ENCODE peak calls at places on chromosomes 3 and 15, in eight cellular contexts. I, Z, Y, N, K, G, M and T are unnamed samples.

GRCh38 chr3:37243811-37244748 is 69.7 kb upstream of the LRRFIP2 start:
- DNase-seq in N (peak), I (peak), Y (peak), K (peak), G (peak), M (no peak), Z (no peak), T (peak)

GRCh38 chr3:30006111-30006510 is 600.3 kb upstream of the TGFBR2 start:
- DNase-seq in N (peak), I (no peak), G (peak), Y (no peak), Z (no peak), M (no peak), K (no peak), T (no peak)

GRCh38 chr15:84731774-84732173 is 15.8 kb upstream of the SEC11A start:
- DNase-seq in N (peak), I (peak), M (no peak), K (no peak), Z (no peak), Y (peak), G (peak), T (peak)

GRCh38 chr3:16056210-16056607 is 118.3 kb upstream of the GALNT15 start:
- DNase-seq in N (no peak), K (no peak), M (no peak), Z (no peak), G (peak), Y (no peak), I (peak), T (peak)

GRCh38 chr3:184629555-184630160 is 68.1 kb downstream of the EPHB3 start:
- DNase-seq in N (no peak), Y (no peak), I (no peak), Z (no peak), G (no peak), M (no peak), K (no peak), T (no peak)

GRCh38 chr3:51677358-51677757 is 6.3 kb downstream of the TEX264 start:
- DNase-seq in N (no peak), K (no peak), G (no peak), M (no peak), Z (no peak), Y (no peak), I (no peak), T (no peak)

GRCh38 chr15:74178326-74179100 is 5.0 kb downstream of the ISLR start:
- DNase-seq in N (no peak), M (no peak), G (no peak), I (no peak), Z (no peak), Y (no peak), K (no peak), T (no peak)

GRCh38 chr3:192869131-192870027 is 48.3 kb downstream of the MB21D2 start:
- DNase-seq in Y (peak), Z (no peak), K (no peak), M (no peak), G (peak), N (peak), I (peak), T (peak)

GRCh38 chr3:101722394-101723173 is 1.8 kb upstream of the CEP97 start:
- DNase-seq in K (peak), Z (no peak), N (no peak), Y (no peak), M (peak), G (no peak), I (no peak), T (no peak)

GRCh38 chr15:91866971-91867372 is 13.5 kb downstream of the SLCO3A1 start:
- DNase-seq in Y (no peak), M (no peak), I (peak), N (no peak), G (peak), K (no peak), Z (no peak), T (peak)

GRCh38 chr3:179563298-179563934 is 690 bp downstream of the ACTL6A start:
- DNase-seq in G (peak), Y (peak), N (peak), K (peak), Z (no peak), M (peak), I (peak), T (peak)

GRCh38 chr15:87777054-87777498 is 479.5 kb downstream of the NTRK3 start:
- DNase-seq in K (no peak), G (peak), Z (peak), N (peak), Y (peak), M (no peak), I (peak), T (peak)

GRCh38 chr15:29571728-29572454 is 250.4 kb downstream of the TJP1 start:
- DNase-seq in M (no peak), Y (no peak), N (no peak), G (no peak), I (peak), Z (no peak), K (no peak), T (peak)

GRCh38 chr3:29409409-29409808 is 128.5 kb downstream of the RBMS3 start:
- DNase-seq in M (no peak), N (peak), Y (peak), I (no peak), K (no peak), Z (no peak), G (peak), T (peak)

GRCh38 chr3:21435871-21436270 is 315.1 kb downstream of the ZNF385D start:
- DNase-seq in G (peak), K (no peak), Z (peak), I (peak), Y (peak), N (peak), M (no peak), T (peak)

GRCh38 chr3:13303410-13303809 is 116.7 kb downstream of the NUP210 start:
- DNase-seq in M (no peak), Z (no peak), I (no peak), N (no peak), G (no peak), Y (peak), K (no peak), T (no peak)

GRCh38 chr3:104909188-104909587 is 457.5 kb upstream of the ALCAM start:
- DNase-seq in M (no peak), N (peak), I (peak), K (peak), G (peak), Y (peak), Z (peak), T (peak)

GRCh38 chr3:141972394-141972793 is 96.0 kb downstream of the ATP1B3 start:
- DNase-seq in Y (no peak), K (no peak), M (no peak), N (no peak), Z (no peak), I (no peak), G (no peak), T (no peak)

GRCh38 chr3:180063783-180064182 is 27.0 kb upstream of the PEX5L start:
- DNase-seq in M (no peak), K (no peak), N (no peak), Y (no peak), I (no peak), G (no peak), Z (no peak), T (no peak)

GRCh38 chr15:77507151-77507847 is 86.6 kb downstream of the HMG20A start:
- DNase-seq in G (peak), M (no peak), N (no peak), I (no peak), K (no peak), Y (no peak), Z (no peak), T (peak)

GRCh38 chr3:177574232-177574856 is 377.1 kb upstream of the TBL1XR1 start:
- DNase-seq in M (no peak), K (no peak), N (peak), Z (peak), Y (peak), I (peak), G (peak), T (peak)

GRCh38 chr15:71679223-71680078 is 130.9 kb upstream of the NR2E3 start:
- DNase-seq in I (peak), Y (peak), K (peak), M (no peak), N (peak), Z (no peak), G (peak), T (peak)

GRCh38 chr3:148848410-148848809 is 16.7 kb upstream of the CPA3 start:
- DNase-seq in Y (no peak), K (no peak), Z (no peak), N (no peak), G (no peak), M (no peak), I (no peak), T (no peak)

GRCh38 chr15:90291679-90292356 is 26.3 kb downstream of the NGRN start:
- DNase-seq in Y (no peak), M (no peak), K (peak), N (no peak), Z (no peak), G (peak), I (no peak), T (no peak)

DNA sequence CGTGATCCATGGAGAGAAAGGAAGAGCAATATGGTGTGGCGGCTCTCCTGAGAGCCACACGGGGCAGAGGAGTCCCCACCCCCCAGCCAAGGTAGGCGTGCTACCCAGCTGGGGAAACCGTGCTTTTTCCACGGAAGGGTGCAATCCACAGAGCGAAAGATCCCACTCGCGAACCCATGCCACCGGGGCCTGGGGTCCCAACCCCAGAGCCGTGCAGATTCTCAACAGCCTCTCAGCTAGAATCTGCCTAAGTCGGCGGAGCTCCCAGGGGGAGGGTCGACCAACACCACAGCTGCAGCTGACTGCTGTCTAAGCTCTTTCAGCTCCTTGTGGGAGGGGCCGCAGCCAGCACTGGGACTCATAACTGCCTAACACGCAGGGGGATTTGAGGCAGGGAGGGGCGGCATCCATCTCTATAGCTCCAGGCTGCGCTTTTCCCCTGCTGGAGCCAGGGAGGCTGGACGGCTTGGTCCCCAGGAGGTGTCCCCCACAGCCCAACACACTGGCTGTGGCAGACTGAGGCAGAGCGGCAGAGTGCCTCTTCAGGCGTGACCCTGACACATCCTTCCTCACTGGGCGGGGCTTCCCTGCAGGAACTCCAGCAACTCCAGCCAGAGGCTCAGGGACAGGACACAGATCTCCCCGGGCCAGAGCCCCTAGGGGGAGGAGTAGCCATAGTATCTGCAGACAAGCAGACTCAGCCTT is 107.6 kb upstream of the ZBTB20 start:
- DNase-seq in I (no peak), N (no peak), Z (no peak), K (no peak), G (no peak), Y (no peak), M (no peak), T (no peak)
- H3K4me3 ChIP-seq in I (no peak), N (no peak), Z (no peak), K (no peak), G (no peak), Y (no peak), M (no peak), T (no peak)

GRCh38 chr15:98139337-98139736 is 178.8 kb downstream of the ARRDC4 start:
- DNase-seq in N (no peak), G (no peak), Y (no peak), M (no peak), Z (no peak), I (no peak), K (no peak), T (no peak)

GRCh38 chr15:98143116-98143515 is 182.6 kb downstream of the ARRDC4 start:
- DNase-seq in Y (no peak), K (no peak), G (no peak), I (no peak), Z (no peak), N (no peak), M (no peak), T (no peak)

GRCh38 chr15:98146031-98146430 is 185.5 kb downstream of the ARRDC4 start:
- DNase-seq in Z (no peak), I (no peak), G (no peak), Y (no peak), N (no peak), K (no peak), M (no peak), T (no peak)

GRCh38 chr15:98144388-98144787 is 183.9 kb downstream of the ARRDC4 start:
- DNase-seq in Z (no peak), K (no peak), N (no peak), Y (no peak), I (no peak), G (no peak), M (no peak), T (no peak)

GRCh38 chr15:98142584-98142983 is 182.1 kb downstream of the ARRDC4 start:
- DNase-seq in Z (no peak), N (no peak), I (no peak), M (no peak), G (no peak), Y (no peak), K (no peak), T (no peak)
- TF ChIP-seq CTCF in Z (no peak), N (no peak), I (peak), M (no peak), G (peak), Y (peak), K (no peak), T (no peak)

DNA sequence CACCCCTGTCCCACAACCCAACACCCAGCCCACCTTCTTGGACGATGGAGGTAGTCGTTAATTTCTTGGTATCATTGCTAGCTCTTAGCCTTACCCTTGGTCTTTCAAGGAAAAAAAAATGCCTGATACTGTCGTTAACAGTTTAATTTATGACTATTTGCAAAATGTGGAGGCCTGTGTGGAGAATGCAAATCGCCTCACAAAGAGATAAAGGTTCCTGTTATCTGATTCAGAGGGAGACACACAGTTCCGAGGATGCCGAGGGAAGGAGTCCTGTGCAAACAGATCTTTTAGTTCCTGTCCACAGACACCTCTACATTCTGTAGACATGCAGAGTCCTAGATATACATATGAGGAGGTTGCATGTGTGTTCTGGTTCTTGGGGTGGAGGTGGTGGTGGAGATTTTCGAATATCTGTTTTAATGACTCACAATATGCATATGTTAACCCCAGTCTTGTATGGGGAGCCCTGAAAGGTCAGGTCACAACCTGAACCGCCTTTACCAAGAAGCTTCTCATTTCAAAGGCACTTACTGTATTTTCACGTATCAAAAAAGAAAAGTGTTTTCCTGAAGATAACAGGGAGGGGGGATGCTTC is 5.6 kb downstream of the NR2F2 start:
- DNase-seq in K (no peak), I (peak), M (no peak), G (peak), N (no peak), Z (no peak), Y (peak), T (no peak)
- H3K4me3 ChIP-seq in K (no peak), I (peak), M (peak), G (peak), N (peak), Z (peak), Y (peak), T (peak)

GRCh38 chr3:34394978-34395748 is 596.7 kb downstream of the PDCD6IP start:
- DNase-seq in M (no peak), I (no peak), G (no peak), Y (no peak), Z (no peak), N (no peak), K (no peak), T (no peak)
- TF ChIP-seq CTCF in M (no peak), I (no peak), G (no peak), Y (no peak), Z (peak), N (no peak), K (no peak), T (no peak)

DNA sequence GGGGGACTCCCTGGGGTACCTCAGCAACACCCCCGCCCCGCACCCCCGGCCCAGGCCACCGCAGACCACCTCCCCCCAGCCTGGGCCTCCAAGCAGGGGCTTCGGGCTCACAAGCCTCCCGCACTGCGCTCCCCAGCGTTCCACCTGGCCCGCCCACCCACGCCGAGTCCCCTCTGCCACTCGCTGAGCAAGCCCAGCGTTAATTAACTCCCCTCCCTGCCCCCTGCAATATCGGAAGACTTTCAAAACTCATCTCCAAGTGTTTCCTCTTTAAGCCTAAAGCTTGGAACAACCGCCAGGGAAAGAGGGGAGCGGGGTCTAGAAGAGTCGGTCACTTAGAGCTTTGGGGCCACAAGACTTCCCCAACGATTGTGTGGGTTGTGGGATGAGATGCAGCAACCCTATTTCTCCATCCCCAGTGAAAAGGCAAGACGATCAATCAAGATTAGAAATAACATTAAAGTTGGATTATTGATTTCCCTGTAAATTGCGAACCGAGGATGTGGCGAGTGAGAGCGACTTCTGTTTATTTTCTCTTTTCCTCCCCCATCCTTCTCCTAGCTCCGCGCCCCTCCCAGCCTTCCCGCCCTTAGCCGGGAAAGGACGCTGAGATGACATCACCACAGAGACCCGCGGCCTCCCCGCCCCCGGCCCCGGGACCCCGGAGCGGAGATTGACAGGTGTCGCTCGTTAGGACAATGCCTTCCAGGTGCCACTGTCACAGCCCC is 30.2 kb downstream of the NR2F2 start:
- DNase-seq in Y (no peak), Z (no peak), N (no peak), K (no peak), G (no peak), I (no peak), M (no peak), T (no peak)
- H3K4me3 ChIP-seq in Y (peak), Z (peak), N (peak), K (no peak), G (peak), I (peak), M (no peak), T (peak)